ENCODE peak calls at places on chromosomes 5 and 9, in nine cellular contexts. One of them, this sample, is unnamed.

GRCh38 chr5:39998518-39998917 is 573.7 kb upstream of the DAB2 start:
- DNase-seq in mesenchymal stem cell: no peak
- DNase-seq in adrenal gland: no peak
- DNase-seq in AG04450: peak; percentile 1
- DNase-seq in prostate gland: no peak
- DNase-seq in psoas muscle: no peak
- DNase-seq in GM12878: no peak
- DNase-seq in brain microvascular endothelial cell: no peak
- DNase-seq in keratinocyte: no peak
- DNase-seq in this sample: peak; percentile 36

GRCh38 chr5:171137768-171138540 is 171.1 kb upstream of the TLX3 start:
- DNase-seq in GM12878: no peak
- DNase-seq in prostate gland: no peak
- DNase-seq in psoas muscle: no peak
- DNase-seq in mesenchymal stem cell: peak; percentile 54
- DNase-seq in brain microvascular endothelial cell: peak; percentile 56
- DNase-seq in keratinocyte: no peak
- DNase-seq in adrenal gland: no peak
- DNase-seq in AG04450: peak; percentile 54
- DNase-seq in this sample: no peak

GRCh38 chr9:129253820-129254381 is 75.8 kb upstream of the IER5L start:
- DNase-seq in keratinocyte: no peak
- DNase-seq in GM12878: no peak
- DNase-seq in AG04450: no peak
- DNase-seq in prostate gland: no peak
- DNase-seq in psoas muscle: peak; percentile 58
- DNase-seq in adrenal gland: peak; percentile 65
- DNase-seq in brain microvascular endothelial cell: peak; percentile 52
- DNase-seq in mesenchymal stem cell: no peak
- DNase-seq in this sample: no peak

GRCh38 chr5:131758520-131758900 is 38.3 kb downstream of the FNIP1 start:
- DNase-seq in GM12878: no peak
- DNase-seq in psoas muscle: no peak
- DNase-seq in keratinocyte: no peak
- DNase-seq in AG04450: no peak
- DNase-seq in mesenchymal stem cell: peak; percentile 45
- DNase-seq in brain microvascular endothelial cell: no peak
- DNase-seq in prostate gland: no peak
- DNase-seq in adrenal gland: no peak
- DNase-seq in this sample: no peak

GRCh38 chr9:131633491-131634031 is 88.2 kb downstream of the PRRT1B start:
- DNase-seq in psoas muscle: no peak
- DNase-seq in adrenal gland: no peak
- DNase-seq in GM12878: no peak
- DNase-seq in brain microvascular endothelial cell: no peak
- DNase-seq in mesenchymal stem cell: no peak
- DNase-seq in prostate gland: no peak
- DNase-seq in AG04450: no peak
- DNase-seq in keratinocyte: peak; percentile 96
- DNase-seq in this sample: peak; percentile 96

GRCh38 chr9:106956971-106957370 is 94.0 kb downstream of the ZNF462 start:
- DNase-seq in adrenal gland: no peak
- DNase-seq in prostate gland: no peak
- DNase-seq in keratinocyte: no peak
- DNase-seq in GM12878: no peak
- DNase-seq in mesenchymal stem cell: peak; percentile 63
- DNase-seq in AG04450: no peak
- DNase-seq in brain microvascular endothelial cell: no peak
- DNase-seq in psoas muscle: no peak
- DNase-seq in this sample: no peak

GRCh38 chr5:41869150-41869738 is 981 bp downstream of the OXCT1 start:
- DNase-seq in AG04450: no peak
- DNase-seq in mesenchymal stem cell: no peak
- DNase-seq in keratinocyte: no peak
- DNase-seq in adrenal gland: peak; percentile 36
- DNase-seq in GM12878: no peak
- DNase-seq in brain microvascular endothelial cell: no peak
- DNase-seq in psoas muscle: peak; percentile 77
- DNase-seq in prostate gland: peak; percentile 48
- DNase-seq in this sample: peak; percentile 66

GRCh38 chr5:79771387-79771786 is 81.8 kb downstream of the CMYA5 start:
- DNase-seq in brain microvascular endothelial cell: peak; percentile 9
- DNase-seq in keratinocyte: no peak
- DNase-seq in psoas muscle: no peak
- DNase-seq in GM12878: no peak
- DNase-seq in mesenchymal stem cell: peak; percentile 72
- DNase-seq in prostate gland: no peak
- DNase-seq in adrenal gland: no peak
- DNase-seq in AG04450: no peak
- DNase-seq in this sample: peak; percentile 13

GRCh38 chr9:12784461-12785250 is 9.8 kb downstream of the LURAP1L start:
- DNase-seq in keratinocyte: peak; percentile 86
- DNase-seq in adrenal gland: peak; percentile 72
- DNase-seq in GM12878: no peak
- DNase-seq in brain microvascular endothelial cell: peak; percentile 96
- DNase-seq in psoas muscle: peak; percentile 33
- DNase-seq in mesenchymal stem cell: peak; percentile 100
- DNase-seq in prostate gland: no peak
- DNase-seq in AG04450: peak; percentile 76
- DNase-seq in this sample: peak; percentile 44

GRCh38 chr5:108521841-108522506 is 140.1 kb upstream of the FBXL17 start:
- DNase-seq in psoas muscle: no peak
- DNase-seq in keratinocyte: peak; percentile 9
- DNase-seq in adrenal gland: peak; percentile 35
- DNase-seq in prostate gland: no peak
- DNase-seq in mesenchymal stem cell: peak; percentile 80
- DNase-seq in brain microvascular endothelial cell: peak; percentile 67
- DNase-seq in GM12878: peak; percentile 57
- DNase-seq in AG04450: peak; percentile 45
- DNase-seq in this sample: peak; percentile 80

GRCh38 chr9:127780126-127780885 is 1.8 kb upstream of the SH2D3C start:
- DNase-seq in mesenchymal stem cell: no peak
- DNase-seq in GM12878: no peak
- DNase-seq in prostate gland: no peak
- DNase-seq in brain microvascular endothelial cell: no peak
- DNase-seq in adrenal gland: no peak
- DNase-seq in psoas muscle: no peak
- DNase-seq in AG04450: no peak
- DNase-seq in keratinocyte: no peak
- DNase-seq in this sample: no peak

GRCh38 chr9:70303268-70303667 is 44.5 kb downstream of the SMC5 start:
- DNase-seq in AG04450: no peak
- DNase-seq in mesenchymal stem cell: no peak
- DNase-seq in brain microvascular endothelial cell: no peak
- DNase-seq in prostate gland: no peak
- DNase-seq in psoas muscle: no peak
- DNase-seq in GM12878: no peak
- DNase-seq in keratinocyte: no peak
- DNase-seq in adrenal gland: no peak
- DNase-seq in this sample: no peak

GRCh38 chr9:16105576-16105975 is 552.7 kb downstream of the CCDC171 start:
- DNase-seq in GM12878: no peak
- DNase-seq in AG04450: peak; percentile 39
- DNase-seq in mesenchymal stem cell: no peak
- DNase-seq in psoas muscle: no peak
- DNase-seq in keratinocyte: no peak
- DNase-seq in adrenal gland: no peak
- DNase-seq in brain microvascular endothelial cell: no peak
- DNase-seq in prostate gland: no peak
- DNase-seq in this sample: no peak

GRCh38 chr5:113266227-113266912 is 168.4 kb downstream of the TSSK1B start:
- DNase-seq in psoas muscle: no peak
- DNase-seq in adrenal gland: no peak
- DNase-seq in GM12878: no peak
- DNase-seq in AG04450: no peak
- DNase-seq in prostate gland: no peak
- DNase-seq in mesenchymal stem cell: peak; percentile 88
- DNase-seq in keratinocyte: no peak
- DNase-seq in brain microvascular endothelial cell: no peak
- DNase-seq in this sample: no peak

GRCh38 chr5:153372433-153373167 is 117.9 kb upstream of the GRIA1 start:
- DNase-seq in psoas muscle: no peak
- DNase-seq in AG04450: no peak
- DNase-seq in keratinocyte: no peak
- DNase-seq in prostate gland: no peak
- DNase-seq in adrenal gland: no peak
- DNase-seq in brain microvascular endothelial cell: no peak
- DNase-seq in GM12878: no peak
- DNase-seq in mesenchymal stem cell: no peak
- DNase-seq in this sample: no peak

GRCh38 chr5:155147222-155147621 is 133.7 kb downstream of the KIF4B start:
- DNase-seq in mesenchymal stem cell: peak; percentile 1
- DNase-seq in keratinocyte: no peak
- DNase-seq in prostate gland: no peak
- DNase-seq in adrenal gland: no peak
- DNase-seq in AG04450: no peak
- DNase-seq in brain microvascular endothelial cell: no peak
- DNase-seq in GM12878: no peak
- DNase-seq in psoas muscle: no peak
- DNase-seq in this sample: no peak

DNA sequence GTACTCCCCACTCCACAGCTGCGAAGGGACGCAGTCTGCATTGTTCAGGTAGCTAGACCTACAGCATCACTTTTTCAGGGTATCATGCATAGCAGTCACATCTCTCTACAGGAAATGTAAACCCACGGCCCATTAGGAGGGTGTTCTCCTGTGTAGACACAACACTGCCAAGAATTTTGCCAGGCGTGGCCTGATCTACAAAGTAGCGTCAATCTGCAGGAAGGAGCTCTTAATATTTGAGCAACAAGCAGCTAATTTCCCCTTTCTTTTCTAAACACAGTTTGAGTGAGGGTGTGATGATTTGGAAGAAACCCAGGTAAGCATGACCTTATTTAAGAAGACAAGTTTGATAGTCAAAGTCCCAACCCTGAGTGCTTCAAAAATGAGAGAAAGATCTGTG is 419.0 kb downstream of the GADD45G start:
- DNase-seq in brain microvascular endothelial cell: no peak
- DNase-seq in AG04450: no peak
- DNase-seq in mesenchymal stem cell: no peak
- DNase-seq in GM12878: no peak
- DNase-seq in adrenal gland: no peak
- DNase-seq in keratinocyte: no peak
- DNase-seq in psoas muscle: no peak
- DNase-seq in prostate gland: no peak
- DNase-seq in this sample: no peak
- H3K27me3 ChIP-seq in brain microvascular endothelial cell: no peaks in the 10 kb centered on the region
- H3K27me3 ChIP-seq in AG04450: no peaks in the 10 kb centered on the region
- H3K27me3 ChIP-seq in mesenchymal stem cell: peaks cover 35% of the 10 kb centered on the region
- H3K27me3 ChIP-seq in GM12878: peaks cover 2% of the 10 kb centered on the region
- H3K27me3 ChIP-seq in adrenal gland: no peaks in the 10 kb centered on the region
- H3K27me3 ChIP-seq in keratinocyte: no peaks in the 10 kb centered on the region
- H3K27me3 ChIP-seq in psoas muscle: no peaks in the 10 kb centered on the region
- H3K27me3 ChIP-seq in prostate gland: no peaks in the 10 kb centered on the region
- H3K27me3 ChIP-seq in this sample: no peaks in the 10 kb centered on the region

GRCh38 chr5:1875843-1876671 is 6.7 kb downstream of the IRX4 start:
- DNase-seq in brain microvascular endothelial cell: no peak
- DNase-seq in adrenal gland: no peak
- DNase-seq in AG04450: no peak
- DNase-seq in mesenchymal stem cell: no peak
- DNase-seq in psoas muscle: no peak
- DNase-seq in keratinocyte: no peak
- DNase-seq in GM12878: no peak
- DNase-seq in prostate gland: no peak
- DNase-seq in this sample: no peak
- H3K27me3 ChIP-seq in brain microvascular endothelial cell: peaks cover 84% of the 10 kb centered on the region
- H3K27me3 ChIP-seq in adrenal gland: peaks cover 69% of the 10 kb centered on the region
- H3K27me3 ChIP-seq in AG04450: peaks cover 74% of the 10 kb centered on the region
- H3K27me3 ChIP-seq in mesenchymal stem cell: peaks cover 85% of the 10 kb centered on the region
- H3K27me3 ChIP-seq in psoas muscle: peaks cover 78% of the 10 kb centered on the region
- H3K27me3 ChIP-seq in keratinocyte: no peaks in the 10 kb centered on the region
- H3K27me3 ChIP-seq in GM12878: peaks cover 23% of the 10 kb centered on the region
- H3K27me3 ChIP-seq in prostate gland: peaks cover 43% of the 10 kb centered on the region
- H3K27me3 ChIP-seq in this sample: no peaks in the 10 kb centered on the region

GRCh38 chr5:176856746-176857145 is 42.4 kb downstream of the HK3 start:
- DNase-seq in keratinocyte: no peak
- DNase-seq in AG04450: no peak
- DNase-seq in brain microvascular endothelial cell: no peak
- DNase-seq in adrenal gland: no peak
- DNase-seq in prostate gland: no peak
- DNase-seq in GM12878: no peak
- DNase-seq in mesenchymal stem cell: no peak
- DNase-seq in psoas muscle: no peak
- DNase-seq in this sample: no peak
- H3K27me3 ChIP-seq in keratinocyte: peaks cover 3% of the 10 kb centered on the region
- H3K27me3 ChIP-seq in AG04450: peaks cover 44% of the 10 kb centered on the region
- H3K27me3 ChIP-seq in brain microvascular endothelial cell: no peaks in the 10 kb centered on the region
- H3K27me3 ChIP-seq in adrenal gland: peaks cover 5% of the 10 kb centered on the region
- H3K27me3 ChIP-seq in prostate gland: no peaks in the 10 kb centered on the region
- H3K27me3 ChIP-seq in GM12878: no peaks in the 10 kb centered on the region
- H3K27me3 ChIP-seq in mesenchymal stem cell: peaks cover 75% of the 10 kb centered on the region
- H3K27me3 ChIP-seq in psoas muscle: peaks cover 23% of the 10 kb centered on the region
- H3K27me3 ChIP-seq in this sample: peaks cover 34% of the 10 kb centered on the region

GRCh38 chr9:135358161-135358940 is 121.2 kb upstream of the PPP1R26 start:
- DNase-seq in mesenchymal stem cell: no peak
- DNase-seq in psoas muscle: no peak
- DNase-seq in adrenal gland: no peak
- DNase-seq in AG04450: no peak
- DNase-seq in keratinocyte: no peak
- DNase-seq in prostate gland: no peak
- DNase-seq in GM12878: no peak
- DNase-seq in brain microvascular endothelial cell: no peak
- DNase-seq in this sample: no peak

GRCh38 chr9:135356796-135357195 is 122.8 kb upstream of the PPP1R26 start:
- DNase-seq in GM12878: no peak
- DNase-seq in psoas muscle: no peak
- DNase-seq in prostate gland: no peak
- DNase-seq in brain microvascular endothelial cell: no peak
- DNase-seq in AG04450: no peak
- DNase-seq in adrenal gland: no peak
- DNase-seq in keratinocyte: no peak
- DNase-seq in mesenchymal stem cell: no peak
- DNase-seq in this sample: no peak

GRCh38 chr9:135355466-135356420 is 123.8 kb upstream of the PPP1R26 start:
- DNase-seq in adrenal gland: no peak
- DNase-seq in brain microvascular endothelial cell: no peak
- DNase-seq in prostate gland: no peak
- DNase-seq in GM12878: no peak
- DNase-seq in keratinocyte: no peak
- DNase-seq in mesenchymal stem cell: no peak
- DNase-seq in psoas muscle: no peak
- DNase-seq in AG04450: no peak
- DNase-seq in this sample: no peak

GRCh38 chr9:135349963-135350360 is 129.6 kb upstream of the PPP1R26 start:
- DNase-seq in GM12878: no peak
- DNase-seq in psoas muscle: no peak
- DNase-seq in prostate gland: no peak
- DNase-seq in mesenchymal stem cell: no peak
- DNase-seq in AG04450: no peak
- DNase-seq in adrenal gland: no peak
- DNase-seq in keratinocyte: no peak
- DNase-seq in brain microvascular endothelial cell: no peak
- DNase-seq in this sample: no peak

DNA sequence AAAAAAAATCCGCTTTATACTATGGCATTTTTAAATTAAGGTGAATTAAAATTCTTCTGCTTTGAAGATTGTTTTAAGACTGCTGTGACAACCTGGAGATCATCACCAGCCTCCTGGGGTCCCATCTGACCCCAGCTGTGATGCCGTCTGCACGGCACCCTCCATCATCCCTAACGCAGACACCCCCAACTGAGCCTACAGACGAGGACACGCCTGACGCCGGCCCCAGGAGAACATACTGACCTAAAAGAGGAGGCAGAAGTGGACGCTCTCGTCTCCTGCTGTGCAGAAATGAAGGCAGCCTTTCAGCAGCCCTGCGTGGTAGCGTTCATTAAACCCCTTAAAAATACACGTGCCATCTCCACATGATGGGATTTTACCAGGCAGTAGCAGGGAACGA is 125.6 kb upstream of the PPP1R26 start:
- DNase-seq in prostate gland: no peak
- DNase-seq in keratinocyte: no peak
- DNase-seq in brain microvascular endothelial cell: no peak
- DNase-seq in GM12878: no peak
- DNase-seq in psoas muscle: no peak
- DNase-seq in AG04450: no peak
- DNase-seq in mesenchymal stem cell: no peak
- DNase-seq in adrenal gland: no peak
- DNase-seq in this sample: no peak
- H3K27me3 ChIP-seq in prostate gland: peaks cover 5% of the 10 kb centered on the region
- H3K27me3 ChIP-seq in keratinocyte: no peaks in the 10 kb centered on the region
- H3K27me3 ChIP-seq in brain microvascular endothelial cell: no peaks in the 10 kb centered on the region
- H3K27me3 ChIP-seq in GM12878: peaks cover 3% of the 10 kb centered on the region
- H3K27me3 ChIP-seq in psoas muscle: peaks cover 46% of the 10 kb centered on the region
- H3K27me3 ChIP-seq in AG04450: no peaks in the 10 kb centered on the region
- H3K27me3 ChIP-seq in mesenchymal stem cell: peaks cover 48% of the 10 kb centered on the region
- H3K27me3 ChIP-seq in adrenal gland: peaks cover 6% of the 10 kb centered on the region
- H3K27me3 ChIP-seq in this sample: peaks cover 45% of the 10 kb centered on the region